ENCODE peak calls at places on chromosomes 3 and 15, in eight cellular contexts. E is K562, T is astrocyte of the spinal cord, U is GM06990, D is choroid plexus epithelial cell, J is HCT116, Z is stomach, K is right atrium auricular region. M is an unnamed sample.
A peak's percentile ranks its signal among the peaks of the same experiment; 100 is the strongest.

GRCh38 chr3:122021811-122022401 is at the start of gene ILDR1:
- DNase-seq in E (peak; percentile 24), T (no peak), U (peak; percentile 80), D (no peak), J (peak; percentile 26), Z (peak; percentile 53), K (no peak), M (no peak)

GRCh38 chr3:5806192-5806591 is 618.7 kb downstream of the EDEM1 start:
- DNase-seq in E (no peak), T (peak; percentile 20), U (no peak), D (no peak), J (no peak), Z (no peak), K (no peak), M (peak; percentile 15)

GRCh38 chr15:79140846-79141570 is 50.4 kb upstream of the RASGRF1 start:
- DNase-seq in E (no peak), T (no peak), U (no peak), D (peak; percentile 2), J (no peak), Z (no peak), K (no peak), M (no peak)

GRCh38 chr3:175336406-175337133 is 477.4 kb downstream of the NAALADL2 start:
- DNase-seq in E (no peak), T (no peak), U (no peak), D (no peak), J (no peak), Z (no peak), K (no peak), M (no peak)

GRCh38 chr3:23202921-23203650 is at the start of gene UBE2E2:
- DNase-seq in E (peak; percentile 97), T (peak; percentile 52), U (peak; percentile 85), D (peak; percentile 70), J (no peak), Z (peak; percentile 75), K (peak; percentile 64), M (no peak)

GRCh38 chr3:17213102-17213501 is 328.3 kb downstream of the PLCL2 start:
- DNase-seq in E (no peak), T (no peak), U (no peak), D (peak; percentile 65), J (no peak), Z (no peak), K (no peak), M (no peak)

GRCh38 chr3:82100378-82100777 is 338.9 kb upstream of the GBE1 start:
- DNase-seq in E (no peak), T (peak; percentile 14), U (no peak), D (no peak), J (no peak), Z (no peak), K (no peak), M (no peak)

GRCh38 chr15:74664028-74664616 is 31.7 kb downstream of the EDC3 start:
- DNase-seq in E (no peak), T (peak; percentile 29), U (no peak), D (peak; percentile 52), J (no peak), Z (peak; percentile 80), K (no peak), M (no peak)

GRCh38 chr3:129224984-129225393 is 24.4 kb upstream of the COPG1 start:
- DNase-seq in E (no peak), T (peak; percentile 41), U (no peak), D (peak; percentile 58), J (no peak), Z (peak; percentile 81), K (peak; percentile 89), M (no peak)

GRCh38 chr15:58065445-58066041 is at the start of gene ALDH1A2:
- DNase-seq in E (peak; percentile 74), T (no peak), U (peak; percentile 4), D (no peak), J (no peak), Z (no peak), K (peak; percentile 75), M (no peak)

GRCh38 chr15:89167267-89168176 is 53.9 kb downstream of the RLBP1 start:
- DNase-seq in E (peak; percentile 54), T (peak; percentile 79), U (peak; percentile 52), D (peak; percentile 40), J (peak; percentile 91), Z (peak; percentile 36), K (peak; percentile 70), M (no peak)

GRCh38 chr3:31671976-31672375 is 139.3 kb downstream of the STT3B start:
- DNase-seq in E (no peak), T (no peak), U (no peak), D (peak; percentile 57), J (no peak), Z (no peak), K (no peak), M (no peak)

GRCh38 chr3:183349421-183350157 is 78.8 kb downstream of the MCF2L2 start:
- DNase-seq in E (no peak), T (no peak), U (no peak), D (no peak), J (no peak), Z (no peak), K (no peak), M (no peak)

GRCh38 chr3:160368804-160369203 is 30.2 kb downstream of the IFT80 start:
- DNase-seq in E (no peak), T (no peak), U (no peak), D (no peak), J (no peak), Z (no peak), K (no peak), M (no peak)

GRCh38 chr3:128814514-128815317 is 64.7 kb upstream of the ACAD9 start:
- DNase-seq in E (no peak), T (no peak), U (no peak), D (no peak), J (no peak), Z (no peak), K (no peak), M (no peak)

GRCh38 chr15:77856718-77857346 is 220.7 kb downstream of the TBC1D2B start:
- DNase-seq in E (no peak), T (no peak), U (no peak), D (no peak), J (no peak), Z (no peak), K (no peak), M (no peak)

GRCh38 chr15:75065467-75065850 is 42.1 kb downstream of the PPCDC start:
- DNase-seq in E (no peak), T (no peak), U (no peak), D (peak; percentile 26), J (no peak), Z (no peak), K (peak; percentile 65), M (no peak)

GRCh38 chr15:90062729-90063684 is 39.3 kb downstream of the IDH2 start:
- DNase-seq in E (no peak), T (no peak), U (no peak), D (no peak), J (no peak), Z (no peak), K (no peak), M (no peak)

GRCh38 chr15:82566690-82567089 is 26.4 kb upstream of the RPS17 start:
- DNase-seq in E (no peak), T (no peak), U (no peak), D (peak; percentile 22), J (no peak), Z (no peak), K (no peak), M (no peak)

GRCh38 chr3:40846466-40846865 is 321.7 kb downstream of the ZNF621 start:
- DNase-seq in E (no peak), T (no peak), U (no peak), D (no peak), J (no peak), Z (no peak), K (no peak), M (no peak)

GRCh38 chr3:73719413-73719831 is 94.7 kb upstream of the PDZRN3 start:
- DNase-seq in E (no peak), T (peak; percentile 65), U (no peak), D (peak; percentile 89), J (no peak), Z (no peak), K (no peak), M (peak; percentile 47)

DNA sequence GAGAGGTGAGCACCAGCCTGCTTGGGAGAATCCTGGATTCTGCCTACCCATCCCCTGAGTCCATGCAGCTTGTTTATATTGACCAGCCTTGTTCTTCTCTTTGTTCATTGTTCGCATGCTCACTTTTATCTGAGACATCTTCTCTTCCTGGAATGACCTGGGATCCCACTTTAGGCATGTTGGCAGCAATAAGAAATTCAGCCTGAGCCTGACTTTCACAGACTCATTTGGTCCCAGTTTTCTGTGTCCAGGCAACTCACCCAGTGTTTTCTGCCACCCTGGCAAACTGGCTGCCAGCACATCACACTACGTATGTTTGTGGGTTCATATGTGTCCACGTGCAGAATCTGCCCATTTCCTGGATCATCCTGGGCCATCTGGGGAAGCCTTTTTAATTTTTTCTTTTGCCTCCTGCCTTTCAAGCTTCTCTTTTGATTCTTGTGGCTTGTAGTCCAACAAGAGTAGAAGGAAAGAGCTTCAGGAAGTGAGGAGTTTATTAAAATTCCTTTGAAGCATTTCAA is 199.9 kb downstream of the FNDC3B start:
- DNase-seq in E (no peak), T (no peak), U (no peak), D (no peak), J (no peak), Z (no peak), K (no peak), M (no peak)
- H3K4me3 ChIP-seq in E (no peak overlapping the region), T (no peak overlapping the region), U (no peak overlapping the region), D (no peak overlapping the region), J (no peak overlapping the region), Z (no peak overlapping the region), K (no peak overlapping the region), M (no peak overlapping the region)

GRCh38 chr15:99226802-99227201 is 22.6 kb downstream of the TTC23 start:
- DNase-seq in E (no peak), T (no peak), U (no peak), D (no peak), J (no peak), Z (no peak), K (no peak), M (no peak)
- TF ChIP-seq CTCF in E (no peak), T (no peak), U (no peak), D (no peak), J (no peak), Z (no peak), K (no peak), M (no peak)

GRCh38 chr3:127408022-127408683 is 120.3 kb upstream of the PRR20G start:
- DNase-seq in E (no peak), T (no peak), U (no peak), D (no peak), J (no peak), Z (peak; percentile 9), K (no peak), M (no peak)
- H3K4me3 ChIP-seq in E (no peak overlapping the region), T (no peak overlapping the region), U (no peak overlapping the region), D (no peak overlapping the region), J (no peak overlapping the region), Z (no peak overlapping the region), K (no peak overlapping the region), M (no peak overlapping the region)

DNA sequence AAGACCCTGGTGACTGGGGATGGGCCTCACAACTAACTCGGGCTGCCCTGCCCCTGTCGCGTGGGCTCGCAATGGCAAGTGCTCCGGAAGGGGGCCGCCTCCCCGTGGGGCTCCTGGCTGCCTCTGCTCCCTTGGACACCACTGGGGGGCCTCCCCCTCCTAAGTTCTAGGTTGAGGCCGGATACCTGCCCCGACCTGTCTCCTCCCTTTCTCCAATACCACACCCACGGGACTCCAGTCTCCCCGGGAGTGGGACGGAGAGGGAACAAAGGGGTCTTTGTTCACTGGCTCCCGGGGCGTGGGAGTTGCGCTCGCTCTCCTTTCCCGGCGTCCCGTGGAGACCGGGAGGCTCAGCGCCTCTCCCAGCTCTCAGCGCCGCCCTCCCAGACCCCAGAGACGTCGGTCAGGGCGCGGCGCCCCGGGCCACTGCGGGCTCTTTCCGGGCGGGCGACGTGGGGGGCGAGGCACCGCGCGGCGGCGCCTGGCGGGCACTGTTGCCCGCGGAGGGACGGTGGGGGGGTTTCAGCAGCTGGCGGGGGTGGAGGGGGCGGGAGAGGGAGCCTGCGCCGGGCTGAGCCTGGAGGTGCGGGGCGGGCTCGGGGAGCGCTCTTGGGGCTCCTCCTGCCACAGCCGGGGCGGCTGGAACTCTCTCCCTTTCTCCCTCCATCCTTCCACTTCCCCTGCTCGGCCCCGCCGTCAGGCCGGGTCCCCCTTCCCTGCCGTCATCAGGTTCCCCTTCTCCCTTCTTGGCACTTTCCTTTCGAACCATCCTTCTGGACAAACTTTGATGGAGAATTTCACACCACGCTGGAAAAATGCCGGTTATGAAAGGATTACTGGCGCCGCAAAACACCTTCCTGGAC is at the start of gene KCNH8:
- DNase-seq in E (peak; percentile 19), T (no peak), U (peak; percentile 15), D (no peak), J (no peak), Z (peak; percentile 31), K (no peak), M (no peak)
- TF ChIP-seq CTCF in E (no peak), T (no peak), U (no peak), D (no peak), J (no peak), Z (no peak), K (no peak), M (no peak)

M was measured in astrocyte of the cerebellum.